ENCODE peak calls at places on chromosomes 12 and 14, in five cellular contexts. P is retinal pigment epithelial cell, A is heart left ventricle, D is astrocyte of the spinal cord, F is upper lobe of right lung. I is an unnamed sample.

GRCh38 chr12:44930972-44931600 is 55.0 kb upstream of the NELL2 start:
- DNase-seq in F (no peak), A (no peak), D (peak), P (peak), I (peak)

GRCh38 chr14:22870811-22871199 is 735 bp upstream of the LRP10 start:
- DNase-seq in F (no peak), P (no peak), A (no peak), D (no peak), I (no peak)

GRCh38 chr12:25500651-25501050 is 52.4 kb downstream of the LMNTD1 start:
- DNase-seq in F (no peak), P (no peak), D (no peak), A (no peak), I (no peak)

GRCh38 chr12:68630050-68630449 is 19.4 kb downstream of the RAP1B start:
- DNase-seq in P (no peak), D (no peak), F (no peak), A (no peak), I (no peak)

GRCh38 chr12:120689397-120690082 is 2.6 kb downstream of the MLEC start:
- DNase-seq in A (no peak), P (no peak), D (no peak), F (no peak), I (no peak)

GRCh38 chr12:26471560-26471959 is 276.2 kb downstream of the SSPN start:
- DNase-seq in P (no peak), D (peak), F (no peak), A (no peak), I (peak)

GRCh38 chr14:30085943-30086342 is 158.3 kb upstream of the PRKD1 start:
- DNase-seq in A (peak), P (no peak), D (no peak), F (no peak), I (no peak)

GRCh38 chr12:54591001-54591591 is 2.6 kb upstream of the PPP1R1A start:
- DNase-seq in D (no peak), P (no peak), A (peak), F (no peak), I (no peak)

GRCh38 chr12:19760611-19761010 is 321.3 kb downstream of the AEBP2 start:
- DNase-seq in A (no peak), P (no peak), D (no peak), F (no peak), I (no peak)

GRCh38 chr12:111462134-111462821 is 56.6 kb downstream of the SH2B3 start:
- DNase-seq in D (peak), F (no peak), P (no peak), A (no peak), I (no peak)

GRCh38 chr12:92431146-92431545 is 271.6 kb upstream of the PLEKHG7 start:
- DNase-seq in F (no peak), A (peak), P (no peak), D (no peak), I (no peak)

GRCh38 chr12:85448548-85449139 is 168.6 kb downstream of the ALX1 start:
- DNase-seq in F (no peak), P (no peak), A (no peak), D (peak), I (no peak)

GRCh38 chr12:75908961-75909699 is 122.4 kb downstream of the PHLDA1 start:
- DNase-seq in F (no peak), D (peak), P (no peak), A (peak), I (no peak)

GRCh38 chr12:125634813-125635212 is 569.6 kb downstream of the AACS start:
- DNase-seq in F (peak), A (no peak), P (no peak), D (no peak), I (no peak)

GRCh38 chr12:93090768-93091172 is 161.7 kb upstream of the EEA1 start:
- DNase-seq in D (peak), A (no peak), F (no peak), P (no peak), I (no peak)

GRCh38 chr12:83157604-83158003 is 470.9 kb downstream of the TMTC2 start:
- DNase-seq in F (no peak), P (no peak), D (no peak), A (no peak), I (no peak)

GRCh38 chr12:27179399-27180214 is 64.5 kb upstream of the STK38L start:
- DNase-seq in F (no peak), P (peak), D (peak), A (no peak), I (peak)

GRCh38 chr12:25864287-25864686 is 94.2 kb upstream of the RASSF8 start:
- DNase-seq in A (no peak), P (peak), D (peak), F (no peak), I (no peak)

GRCh38 chr12:120539303-120539702 is 5.1 kb downstream of the RNF10 start:
- DNase-seq in D (peak), A (no peak), F (no peak), P (no peak), I (no peak)

GRCh38 chr12:54294152-54294913 is 6.5 kb downstream of the NFE2 start:
- DNase-seq in P (no peak), D (no peak), A (peak), F (peak), I (peak)

GRCh38 chr12:54232790-54233189 is 44.0 kb upstream of the SMUG1 start:
- DNase-seq in D (peak), A (no peak), P (no peak), F (no peak), I (no peak)

GRCh38 chr12:125263385-125263784 is 198.2 kb downstream of the AACS start:
- DNase-seq in A (no peak), D (no peak), P (no peak), F (no peak), I (no peak)

GRCh38 chr14:100677152-100677924 is 49.4 kb upstream of the DLK1 start:
- DNase-seq in D (no peak), A (peak), P (no peak), F (no peak), I (no peak)

GRCh38 chr14:63564318-63564717 is 21.1 kb upstream of the PPP2R5E start:
- DNase-seq in A (peak), P (peak), D (no peak), F (no peak), I (no peak)

GRCh38 chr14:104936361-104937155 is 11.9 kb downstream of the PLD4 start:
- DNase-seq in P (no peak), A (peak), D (no peak), F (peak), I (peak)

GRCh38 chr12:33156042-33156441 is 259.5 kb upstream of the PKP2 start:
- DNase-seq in P (no peak), F (no peak), D (no peak), A (no peak), I (no peak)
- TF ChIP-seq CTCF in P (no peak), F (no peak), D (no peak), A (no peak), I (no peak)

DNA sequence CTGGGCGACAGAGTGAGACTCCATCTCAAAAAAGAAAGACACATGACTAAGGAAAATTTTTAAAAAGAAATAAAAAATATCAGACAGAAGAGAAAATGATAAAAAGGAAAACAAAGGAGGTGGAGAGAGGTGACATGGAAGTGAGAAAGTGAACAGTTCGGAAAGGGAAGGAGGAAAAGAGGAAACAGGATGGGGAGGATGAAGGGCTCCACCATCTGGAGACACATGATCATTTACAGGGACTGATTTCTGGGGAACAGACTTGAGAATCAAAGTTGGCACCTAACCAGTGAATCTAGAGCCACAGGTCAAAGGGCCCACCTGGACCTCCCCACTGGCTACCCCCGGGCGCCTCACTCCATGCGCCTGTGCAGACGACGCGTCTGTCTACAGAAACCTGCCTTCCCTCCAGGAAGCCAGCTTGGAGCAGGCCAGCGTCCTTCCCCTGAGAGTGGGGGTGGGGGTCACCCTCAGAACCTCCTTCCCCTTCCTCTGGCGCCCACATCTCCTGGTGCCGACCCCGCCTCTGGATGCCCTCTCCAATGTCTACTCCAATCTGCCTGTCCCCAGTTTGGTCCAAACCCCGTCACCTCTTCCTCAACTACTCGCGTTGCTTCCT is 60.5 kb downstream of the AMN start:
- DNase-seq in A (no peak), F (no peak), D (no peak), P (no peak), I (no peak)
- TF ChIP-seq CTCF in A (no peak), F (no peak), D (no peak), P (no peak), I (no peak)

DNA sequence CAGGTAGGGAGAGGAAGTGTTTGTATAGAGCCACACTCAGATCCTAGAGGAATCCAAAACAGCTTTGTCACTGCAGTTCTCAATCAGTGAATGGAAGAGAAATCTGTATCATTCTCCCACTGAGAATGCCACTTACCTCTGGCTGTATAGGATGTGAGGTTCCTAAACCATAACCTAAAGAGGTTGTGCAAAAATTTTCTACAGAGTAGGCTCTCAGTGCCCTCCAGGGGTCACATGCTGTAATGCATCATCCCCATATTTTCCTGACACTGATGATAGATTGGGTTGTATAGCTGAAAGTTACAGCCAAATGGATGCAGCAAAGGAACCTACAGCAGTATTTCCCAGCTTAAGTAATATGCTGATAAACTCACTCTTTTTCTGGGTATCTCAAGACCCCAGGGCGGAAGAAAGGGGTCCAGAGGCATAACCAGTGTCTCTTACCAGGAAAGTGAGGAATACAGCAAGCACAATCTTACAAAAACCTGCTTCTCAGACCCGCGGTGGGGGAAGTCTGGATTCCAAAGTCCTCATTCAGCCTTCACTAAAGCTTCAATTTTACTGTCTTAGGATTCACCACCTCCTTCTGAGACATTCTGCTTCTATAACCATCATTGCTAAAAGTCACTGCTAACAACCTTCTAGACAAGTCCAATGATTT is 3.8 kb downstream of the BCDIN3D start:
- DNase-seq in P (no peak), A (no peak), F (no peak), D (peak), I (peak)
- TF ChIP-seq CTCF in P (peak), A (peak), F (peak), D (peak), I (peak)

GRCh38 chr12:6065872-6066217 is 58.6 kb downstream of the VWF start:
- DNase-seq in D (no peak), A (no peak), P (no peak), F (no peak), I (no peak)

GRCh38 chr12:6065131-6065871 is 59.2 kb downstream of the VWF start:
- DNase-seq in F (no peak), P (no peak), D (no peak), A (no peak), I (no peak)

GRCh38 chr12:6066651-6067050 is 57.8 kb downstream of the VWF start:
- DNase-seq in F (no peak), P (no peak), A (no peak), D (no peak), I (no peak)

GRCh38 chr12:6068226-6068625 is 56.2 kb downstream of the VWF start:
- DNase-seq in D (no peak), F (no peak), P (no peak), A (no peak), I (no peak)

DNA sequence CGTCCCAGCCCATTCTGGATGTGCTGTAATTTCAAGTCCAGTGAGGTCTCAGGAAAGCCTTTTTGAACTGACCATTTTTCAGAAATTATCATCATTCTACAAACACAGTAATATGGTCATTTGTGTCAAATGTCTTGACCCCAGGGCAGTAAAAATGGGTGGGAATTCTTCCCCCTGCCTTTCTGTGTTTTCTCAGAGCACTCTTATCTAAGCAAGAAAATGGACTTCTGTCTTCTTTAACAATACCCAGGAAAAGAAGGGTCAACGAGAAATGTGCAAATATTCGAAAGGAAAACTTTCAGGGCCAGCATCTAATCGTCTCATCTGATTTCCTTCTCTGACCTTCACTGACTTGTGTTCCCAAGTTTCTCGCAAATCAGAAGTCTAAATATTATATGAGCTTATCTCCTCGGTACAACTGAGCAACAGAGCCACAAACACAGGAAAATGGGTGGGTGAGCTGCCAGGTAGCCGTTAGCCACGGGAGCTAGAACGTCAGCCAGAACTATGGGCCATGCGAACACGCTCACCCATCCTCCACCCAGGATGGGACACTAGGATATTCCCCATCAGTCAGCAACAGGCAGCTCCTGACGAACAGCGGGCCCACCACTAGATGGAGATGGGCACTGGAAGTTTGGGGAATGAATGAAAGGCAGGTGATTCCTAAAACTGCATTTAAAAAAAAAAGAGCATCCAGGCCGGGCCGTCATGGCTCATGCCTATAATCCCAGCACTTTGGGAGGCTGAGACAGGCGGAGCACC is 57.1 kb downstream of the VWF start:
- DNase-seq in F (no peak), D (no peak), P (no peak), A (peak), I (no peak)
- TF ChIP-seq CTCF in F (peak), D (peak), P (peak), A (peak), I (no peak)

GRCh38 chr12:114636723-114637480 is 47.1 kb downstream of the TBX3 start:
- DNase-seq in A (no peak), F (no peak), D (peak), P (no peak), I (no peak)
- TF ChIP-seq CTCF in A (no peak), F (peak), D (peak), P (peak), I (no peak)